ENCODE peak calls at places on chromosomes 12 and 14, in six cellular contexts. Y is K562, H is HepG2, A is SK-N-SH, P is HCT116, R is endothelial cell of umbilical vein. F is an unnamed sample.

GRCh38 chr12:2536724-2537123 is 258.0 kb upstream of the FKBP4 start:
- DNase-seq in Y (no peak), H (no peak), A (no peak), P (no peak), R (no peak), F (no peak)

GRCh38 chr12:3101309-3102022 is 24.3 kb downstream of the TSPAN9 start:
- DNase-seq in Y (no peak), H (no peak), A (no peak), P (no peak), R (no peak), F (no peak)

GRCh38 chr12:39619316-39619659 is 315 bp downstream of the ABCD2 start:
- DNase-seq in Y (no peak), H (no peak), A (peak), P (no peak), R (no peak), F (no peak)

GRCh38 chr14:99393059-99393655 is 87.5 kb downstream of the SETD3 start:
- DNase-seq in Y (peak), H (peak), A (peak), P (peak), R (peak), F (no peak)

GRCh38 chr12:93002278-93003054 is 73.4 kb upstream of the EEA1 start:
- DNase-seq in Y (peak), H (no peak), A (no peak), P (no peak), R (peak), F (no peak)

GRCh38 chr14:104131968-104132732 is 6.2 kb upstream of the KIF26A start:
- DNase-seq in Y (no peak), H (no peak), A (no peak), P (no peak), R (no peak), F (no peak)

GRCh38 chr14:77641207-77641533 is 24.7 kb upstream of the SPTLC2 start:
- DNase-seq in Y (no peak), H (no peak), A (no peak), P (no peak), R (no peak), F (no peak)

GRCh38 chr12:115096673-115097349 is 412.8 kb upstream of the TBX3 start:
- DNase-seq in Y (peak), H (no peak), A (peak), P (no peak), R (no peak), F (no peak)

GRCh38 chr14:88075298-88075981 is 70.5 kb downstream of the GPR65 start:
- DNase-seq in Y (no peak), H (peak), A (no peak), P (no peak), R (no peak), F (no peak)

GRCh38 chr14:25017562-25017961 is 32.4 kb downstream of the STXBP6 start:
- DNase-seq in Y (no peak), H (no peak), A (no peak), P (no peak), R (no peak), F (no peak)

GRCh38 chr12:100331871-100332270 is 25.0 kb upstream of the SLC17A8 start:
- DNase-seq in Y (no peak), H (no peak), A (no peak), P (no peak), R (no peak), F (no peak)

GRCh38 chr14:50677527-50678063 is 9.5 kb upstream of the SAV1 start:
- DNase-seq in Y (no peak), H (peak), A (no peak), P (peak), R (peak), F (no peak)

GRCh38 chr12:103901518-103902173 is 28.6 kb upstream of the HSP90B1 start:
- DNase-seq in Y (no peak), H (no peak), A (no peak), P (no peak), R (no peak), F (no peak)

GRCh38 chr12:101238806-101239329 is 28.8 kb upstream of the SLC5A8 start:
- DNase-seq in Y (no peak), H (no peak), A (no peak), P (no peak), R (no peak), F (no peak)

GRCh38 chr12:3176754-3177153 is 99.6 kb downstream of the TSPAN9 start:
- DNase-seq in Y (no peak), H (no peak), A (no peak), P (no peak), R (no peak), F (no peak)

GRCh38 chr12:108357834-108358579 is 18.9 kb upstream of the CMKLR1 start:
- DNase-seq in Y (no peak), H (no peak), A (no peak), P (no peak), R (no peak), F (no peak)

GRCh38 chr14:81529391-81529790 is 4.3 kb downstream of the SEL1L start:
- DNase-seq in Y (no peak), H (no peak), A (no peak), P (peak), R (no peak), F (peak)

GRCh38 chr14:23153891-23154796 is 29.3 kb downstream of the SLC7A8 start:
- DNase-seq in Y (peak), H (no peak), A (peak), P (peak), R (peak), F (peak)

GRCh38 chr12:272942-273906 is 10.6 kb upstream of the SLC6A13 start:
- DNase-seq in Y (no peak), H (no peak), A (no peak), P (no peak), R (peak), F (no peak)

GRCh38 chr14:77903233-77903632 is 103.3 kb downstream of the ADCK1 start:
- DNase-seq in Y (no peak), H (no peak), A (no peak), P (no peak), R (no peak), F (peak)

GRCh38 chr12:1501001-1501400 is 93.4 kb downstream of the FBXL14 start:
- DNase-seq in Y (no peak), H (no peak), A (no peak), P (no peak), R (no peak), F (no peak)

GRCh38 chr14:75847584-75847983 is 134.2 kb downstream of the TGFB3 start:
- DNase-seq in Y (no peak), H (no peak), A (no peak), P (no peak), R (no peak), F (no peak)

GRCh38 chr12:120640840-120641833 is 711 bp downstream of the CABP1 start:
- DNase-seq in Y (peak), H (peak), A (peak), P (no peak), R (peak), F (no peak)

GRCh38 chr14:37615582-37616289 is 20.3 kb downstream of the TTC6 start:
- DNase-seq in Y (no peak), H (no peak), A (no peak), P (no peak), R (no peak), F (no peak)

GRCh38 chr12:23564454-23564853 is 385.0 kb downstream of the SOX5 start:
- DNase-seq in Y (no peak), H (no peak), A (no peak), P (no peak), R (no peak), F (no peak)

GRCh38 chr12:94289551-94290312 is 141.4 kb downstream of the PLXNC1 start:
- DNase-seq in Y (peak), H (no peak), A (no peak), P (no peak), R (peak), F (no peak)

GRCh38 chr12:52587563-52587962 is 13.7 kb downstream of the KRT72 start:
- DNase-seq in Y (peak), H (no peak), A (no peak), P (no peak), R (no peak), F (no peak)

GRCh38 chr12:52585001-52585400 is 11.4 kb upstream of the KRT74 start:
- DNase-seq in Y (no peak), H (no peak), A (no peak), P (no peak), R (no peak), F (no peak)

GRCh38 chr12:52582971-52583456 is 9.4 kb upstream of the KRT74 start:
- DNase-seq in Y (peak), H (peak), A (peak), P (peak), R (peak), F (no peak)

GRCh38 chr12:52584156-52584682 is 10.6 kb upstream of the KRT74 start:
- DNase-seq in Y (no peak), H (no peak), A (no peak), P (no peak), R (no peak), F (no peak)

DNA sequence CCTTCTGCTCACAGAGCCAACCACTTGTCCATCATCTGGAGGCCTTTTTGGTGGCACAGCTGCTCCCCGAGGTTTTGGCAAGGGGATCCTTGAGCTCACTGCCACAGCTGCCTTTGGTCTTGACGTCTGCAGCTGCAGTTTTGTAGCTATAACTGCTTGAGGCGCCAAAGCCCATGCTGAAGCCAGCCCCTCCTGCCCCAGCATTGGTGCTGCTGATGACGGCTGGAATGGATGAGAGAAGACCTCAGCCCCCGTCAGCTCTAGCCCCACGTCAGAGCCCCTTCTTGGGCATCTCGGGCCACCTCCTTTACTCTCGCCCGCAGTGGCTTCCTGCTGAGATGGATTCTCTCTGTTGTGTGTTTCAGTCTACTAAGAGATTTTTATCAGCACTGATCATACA is 12.3 kb upstream of the KRT74 start:
- DNase-seq in Y (peak), H (no peak), A (no peak), P (no peak), R (no peak), F (no peak)
- H3K27ac ChIP-seq in Y (no peak), H (no peak), A (no peak), P (no peak), R (no peak), F (no peak)

DNA sequence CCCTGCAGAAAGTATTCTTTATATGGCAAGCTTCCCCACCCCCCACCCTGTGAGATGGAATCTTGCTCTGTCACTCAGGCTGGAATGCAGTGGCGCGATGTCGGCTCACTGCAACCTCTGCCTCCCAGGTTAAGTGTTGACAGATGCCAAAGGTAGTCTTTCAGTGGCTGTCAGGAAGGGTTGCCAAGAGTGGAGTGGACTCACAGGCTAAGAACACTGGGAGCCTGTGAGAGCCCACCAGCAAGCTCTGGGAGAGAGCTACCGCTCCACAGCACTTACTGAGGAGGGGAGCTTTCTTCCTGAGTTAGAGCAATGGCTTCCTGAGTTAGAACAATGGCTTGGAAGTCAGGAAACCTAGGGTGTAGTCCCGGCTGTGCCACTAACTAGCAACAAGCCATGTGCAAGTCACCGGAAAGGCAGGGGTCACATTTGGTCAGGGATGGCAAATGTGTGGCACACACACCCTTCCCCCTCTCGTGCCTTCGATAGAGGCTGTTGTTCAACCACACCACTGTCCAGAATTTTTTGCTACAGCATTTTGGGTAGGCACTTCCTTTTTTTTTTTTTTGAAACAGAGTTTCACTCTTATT is 2.6 kb downstream of the RNASE1 start:
- DNase-seq in Y (peak), H (peak), A (no peak), P (no peak), R (peak), F (no peak)
- TF ChIP-seq POLR2AphosphoS5 in Y (no peak), H (no peak), A (no peak), P (no peak), R (peak), F (no peak)

GRCh38 chr14:73008501-73008900 is 18.4 kb downstream of the ZFYVE1 start:
- DNase-seq in Y (no peak), H (no peak), A (no peak), P (no peak), R (no peak), F (no peak)
- H3K9ac ChIP-seq in Y (no peak), H (no peak), A (no peak), P (no peak), R (no peak), F (no peak)

DNA sequence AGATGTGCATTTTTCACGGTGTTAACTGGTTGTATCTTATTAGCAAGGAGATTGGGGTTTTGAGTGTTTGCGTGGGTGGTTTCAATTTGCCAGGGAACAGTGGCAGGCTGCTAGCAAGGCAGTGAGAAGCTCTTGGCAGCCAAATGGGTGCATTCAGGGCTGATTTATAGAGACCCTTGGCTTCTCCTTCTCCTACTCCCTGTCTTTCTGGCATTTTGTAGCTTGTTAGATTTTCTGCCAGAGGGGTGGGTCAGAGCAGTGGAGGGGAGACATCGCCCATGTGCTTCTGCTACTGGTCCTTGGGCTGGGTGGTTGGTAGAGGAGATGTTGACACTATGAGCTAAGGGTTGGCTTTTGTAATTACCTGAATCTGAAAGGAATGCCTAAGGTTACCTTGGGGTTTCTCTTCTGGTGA is 9.6 kb downstream of the CALM1 start:
- DNase-seq in Y (no peak), H (no peak), A (no peak), P (no peak), R (no peak), F (no peak)
- H3K27ac ChIP-seq in Y (no peak), H (no peak), A (no peak), P (no peak), R (peak), F (no peak)

DNA sequence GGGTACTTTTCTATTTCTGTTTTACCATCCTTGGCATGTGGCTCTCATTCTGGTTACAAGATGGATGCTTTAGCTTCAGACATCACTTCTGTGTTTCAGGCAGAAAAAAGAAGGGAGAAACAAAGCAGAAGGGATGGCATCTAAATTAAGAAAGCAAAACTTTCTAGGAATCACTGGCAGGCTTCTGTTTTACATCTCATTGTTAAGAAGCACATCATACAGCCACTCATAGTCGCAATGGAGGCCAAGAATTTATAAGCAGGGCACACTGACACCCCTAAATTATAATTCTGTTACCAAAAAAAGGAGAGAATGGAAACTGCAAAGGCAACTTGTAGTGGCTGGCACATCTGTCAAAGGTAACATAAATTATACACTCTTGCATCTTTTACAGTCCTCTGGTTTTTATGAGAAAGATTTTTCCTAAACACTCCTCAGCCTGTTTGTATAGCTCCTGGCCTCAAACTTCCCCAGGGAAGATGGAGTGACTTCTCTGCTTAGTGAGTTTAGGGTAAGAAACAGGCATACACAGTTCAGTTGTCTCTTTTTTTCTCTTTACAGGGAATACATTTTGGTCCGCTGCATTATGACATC is 22.0 kb upstream of the LEMD3 start:
- DNase-seq in Y (no peak), H (no peak), A (no peak), P (no peak), R (no peak), F (no peak)
- TF ChIP-seq POLR2AphosphoS5 in Y (no peak), H (no peak), A (no peak), P (no peak), R (no peak), F (no peak)